ENCODE peak calls at places on chromosomes 2 and 18, in eight cellular contexts. Q, V, Y, D, T, I, P and O are unnamed samples.

GRCh38 chr2:28512607-28512965 is 16.7 kb downstream of the PLB1 start:
- DNase-seq in Q (no peak), V (no peak), Y (no peak), D (no peak), T (no peak), I (no peak), P (no peak), O (no peak)

GRCh38 chr2:42230891-42231290 is 61.7 kb downstream of the EML4 start:
- DNase-seq in Q (peak; percentile 36), V (no peak), Y (no peak), D (peak; percentile 53), T (no peak), I (no peak), P (no peak), O (no peak)

GRCh38 chr2:113175101-113175628 is 1.4 kb downstream of the PSD4 start:
- DNase-seq in Q (no peak), V (no peak), Y (no peak), D (peak; percentile 8), T (no peak), I (no peak), P (peak; percentile 90), O (no peak)

GRCh38 chr2:241730679-241731293 is 3.6 kb upstream of the D2HGDH start:
- DNase-seq in Q (no peak), V (no peak), Y (no peak), D (no peak), T (no peak), I (no peak), P (no peak), O (no peak)

GRCh38 chr18:76494541-76495403 is at the start of gene ZNF516:
- DNase-seq in Q (peak; percentile 33), V (peak; percentile 47), Y (peak; percentile 53), D (peak; percentile 44), T (no peak), I (peak; percentile 85), P (peak; percentile 70), O (no peak)

GRCh38 chr2:173446722-173447121 is 92.0 kb downstream of the CDCA7 start:
- DNase-seq in Q (no peak), V (no peak), Y (no peak), D (no peak), T (no peak), I (no peak), P (no peak), O (no peak)

GRCh38 chr2:191631754-191632153 is 46.2 kb upstream of the NABP1 start:
- DNase-seq in Q (no peak), V (peak; percentile 29), Y (no peak), D (peak; percentile 45), T (peak; percentile 79), I (peak; percentile 67), P (no peak), O (no peak)

GRCh38 chr2:128776461-128776971 is 457.8 kb upstream of the HS6ST1 start:
- DNase-seq in Q (no peak), V (no peak), Y (no peak), D (no peak), T (no peak), I (no peak), P (no peak), O (no peak)

GRCh38 chr2:181374741-181375675 is 82.2 kb upstream of the ITGA4 start:
- DNase-seq in Q (peak; percentile 64), V (no peak), Y (no peak), D (peak; percentile 68), T (peak; percentile 47), I (no peak), P (no peak), O (peak; percentile 44)

GRCh38 chr2:84286878-84287277 is 172.2 kb downstream of the SUCLG1 start:
- DNase-seq in Q (no peak), V (no peak), Y (no peak), D (no peak), T (no peak), I (no peak), P (no peak), O (no peak)

GRCh38 chr2:106189325-106189724 is 4.8 kb downstream of the UXS1 start:
- DNase-seq in Q (no peak), V (no peak), Y (no peak), D (no peak), T (no peak), I (no peak), P (no peak), O (no peak)

GRCh38 chr2:377414-377813 is 89.5 kb upstream of the ALKAL2 start:
- DNase-seq in Q (no peak), V (no peak), Y (no peak), D (no peak), T (no peak), I (no peak), P (no peak), O (no peak)

GRCh38 chr2:196066794-196067382 is 1.7 kb downstream of the DNAH7 start:
- DNase-seq in Q (peak; percentile 14), V (peak; percentile 60), Y (no peak), D (no peak), T (peak; percentile 5), I (peak; percentile 38), P (peak; percentile 40), O (no peak)

GRCh38 chr2:39407516-39408296 is 29.4 kb downstream of the MAP4K3 start:
- DNase-seq in Q (no peak), V (no peak), Y (no peak), D (no peak), T (no peak), I (no peak), P (no peak), O (no peak)

GRCh38 chr2:164810843-164811242 is 30.8 kb downstream of the COBLL1 start:
- DNase-seq in Q (no peak), V (no peak), Y (no peak), D (no peak), T (peak; percentile 12), I (no peak), P (no peak), O (no peak)

GRCh38 chr2:239000089-239000488 is 152.2 kb downstream of the TWIST2 start:
- DNase-seq in Q (no peak), V (no peak), Y (no peak), D (no peak), T (no peak), I (no peak), P (no peak), O (no peak)

GRCh38 chr2:54669677-54670484 is 53.6 kb upstream of the EML6 start:
- DNase-seq in Q (no peak), V (no peak), Y (no peak), D (peak; percentile 39), T (peak; percentile 79), I (peak; percentile 71), P (no peak), O (peak; percentile 49)

GRCh38 chr18:49494660-49495059 is 7.6 kb upstream of the C18orf32 start:
- DNase-seq in Q (no peak), V (no peak), Y (no peak), D (no peak), T (peak; percentile 26), I (no peak), P (no peak), O (no peak)

GRCh38 chr2:119240311-119241204 is 16.9 kb downstream of the STEAP3 start:
- DNase-seq in Q (peak; percentile 80), V (peak; percentile 79), Y (peak; percentile 30), D (peak; percentile 88), T (peak; percentile 64), I (peak; percentile 66), P (no peak), O (no peak)

GRCh38 chr2:49616800-49617199 is 462.5 kb upstream of the FSHR start:
- DNase-seq in Q (peak; percentile 1), V (peak; percentile 3), Y (no peak), D (peak; percentile 1), T (no peak), I (peak; percentile 40), P (peak; percentile 4), O (no peak)
- TF ChIP-seq CTCF in Q (peak; percentile 27), V (peak; percentile 21), Y (peak; percentile 31), D (no peak), T (peak; percentile 14), I (peak; percentile 62), P (peak; percentile 71), O (no peak)

GRCh38 chr2:74632939-74633312 is 15.2 kb downstream of the M1AP start:
- DNase-seq in Q (no peak), V (no peak), Y (no peak), D (no peak), T (no peak), I (no peak), P (no peak), O (no peak)

GRCh38 chr2:74628538-74629105 is 19.5 kb downstream of the M1AP start:
- DNase-seq in Q (no peak), V (no peak), Y (no peak), D (no peak), T (no peak), I (no peak), P (no peak), O (no peak)

GRCh38 chr2:74632209-74632938 is 15.8 kb downstream of the M1AP start:
- DNase-seq in Q (no peak), V (peak; percentile 34), Y (no peak), D (peak; percentile 18), T (no peak), I (peak; percentile 39), P (no peak), O (no peak)
- TF ChIP-seq CTCF in Q (no peak), V (peak; percentile 16), Y (no peak), D (no peak), T (peak; percentile 20), I (no peak), P (no peak), O (no peak)

DNA sequence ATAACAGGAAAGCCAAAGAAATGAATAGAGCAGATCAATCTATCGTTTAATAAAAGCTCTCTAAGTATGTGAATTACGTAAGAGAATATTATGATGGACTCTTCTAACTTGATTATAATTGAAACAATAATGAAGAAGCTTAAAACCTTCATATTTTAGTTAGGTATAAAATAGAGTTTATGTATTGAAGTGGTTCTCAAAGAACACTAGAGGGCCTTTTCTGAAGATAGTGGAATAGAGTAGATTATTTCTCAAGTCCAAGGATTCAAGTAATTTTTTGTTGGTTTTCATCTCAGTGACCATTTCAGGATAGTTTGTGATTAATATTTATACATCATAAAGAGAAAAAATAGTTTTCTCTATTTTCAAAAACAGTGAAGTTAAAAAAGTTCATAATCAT is 97.7 kb downstream of the NBEAL1 start:
- DNase-seq in Q (no peak), V (no peak), Y (no peak), D (no peak), T (no peak), I (no peak), P (no peak), O (no peak)
- TF ChIP-seq CTCF in Q (no peak), V (no peak), Y (no peak), D (no peak), T (no peak), I (peak; percentile 5), P (peak; percentile 42), O (no peak)

GRCh38 chr2:11024010-11024615 is 112.4 kb downstream of the KCNF1 start:
- DNase-seq in Q (no peak), V (no peak), Y (no peak), D (no peak), T (no peak), I (peak; percentile 29), P (no peak), O (no peak)

GRCh38 chr2:11019614-11020013 is 107.9 kb downstream of the KCNF1 start:
- DNase-seq in Q (no peak), V (no peak), Y (no peak), D (no peak), T (no peak), I (no peak), P (no peak), O (no peak)

GRCh38 chr2:11022874-11023273 is 111.1 kb downstream of the KCNF1 start:
- DNase-seq in Q (no peak), V (no peak), Y (no peak), D (no peak), T (no peak), I (no peak), P (no peak), O (no peak)

GRCh38 chr2:11023326-11024009 is 111.7 kb downstream of the KCNF1 start:
- DNase-seq in Q (no peak), V (no peak), Y (no peak), D (no peak), T (no peak), I (no peak), P (no peak), O (no peak)

GRCh38 chr2:11022064-11022463 is 110.3 kb downstream of the KCNF1 start:
- DNase-seq in Q (no peak), V (no peak), Y (peak; percentile 52), D (no peak), T (no peak), I (no peak), P (no peak), O (no peak)
- TF ChIP-seq CTCF in Q (no peak), V (no peak), Y (peak; percentile 27), D (no peak), T (no peak), I (no peak), P (peak; percentile 18), O (no peak)